ENCODE peak calls at places on chromosomes 7 and 10, in five cellular contexts. J, D, O, K and H are unnamed samples.

GRCh38 chr10:17662193-17663138 is 18.5 kb downstream of the STAM start:
- DNase-seq in J (no peak), D (no peak), O (no peak), K (no peak), H (no peak)

GRCh38 chr7:106792233-106792926 is 72.7 kb upstream of the PIK3CG start:
- DNase-seq in J (no peak), D (no peak), O (no peak), K (no peak), H (no peak)

GRCh38 chr10:13113544-13113943 is 13.6 kb downstream of the OPTN start:
- DNase-seq in J (no peak), D (no peak), O (no peak), K (no peak), H (no peak)

GRCh38 chr10:35843524-35844171 is 201.6 kb upstream of the FZD8 start:
- DNase-seq in J (no peak), D (no peak), O (no peak), K (no peak), H (no peak)

GRCh38 chr7:1883031-1883761 is 213.1 kb downstream of the ELFN1 start:
- DNase-seq in J (peak), D (no peak), O (no peak), K (peak), H (peak)

GRCh38 chr7:149723082-149723767 is 50.2 kb downstream of the ZNF467 start:
- DNase-seq in J (no peak), D (no peak), O (no peak), K (no peak), H (no peak)

GRCh38 chr7:45086348-45087065 is 2.3 kb downstream of the NACAD start:
- DNase-seq in J (no peak), D (no peak), O (no peak), K (no peak), H (no peak)

GRCh38 chr7:65731562-65732035 is 141.3 kb upstream of the VKORC1L1 start:
- DNase-seq in J (peak), D (peak), O (no peak), K (no peak), H (no peak)

GRCh38 chr10:117549100-117549499 is 6.6 kb downstream of the EMX2 start:
- DNase-seq in J (peak), D (no peak), O (no peak), K (no peak), H (no peak)

GRCh38 chr10:101671453-101671852 is 23.5 kb downstream of the FBXW4 start:
- DNase-seq in J (no peak), D (no peak), O (no peak), K (no peak), H (no peak)

GRCh38 chr10:30821994-30822692 is 192.6 kb upstream of the LYZL2 start:
- DNase-seq in J (no peak), D (no peak), O (no peak), K (no peak), H (no peak)

GRCh38 chr10:78515037-78515872 is 481.6 kb downstream of the RPS24 start:
- DNase-seq in J (no peak), D (no peak), O (no peak), K (no peak), H (no peak)

GRCh38 chr7:40263752-40264390 is 129.1 kb downstream of the SUGCT start:
- DNase-seq in J (no peak), D (no peak), O (no peak), K (no peak), H (no peak)

GRCh38 chr10:99698504-99699080 is 33.3 kb downstream of the COX15 start:
- DNase-seq in J (no peak), D (no peak), O (no peak), K (no peak), H (no peak)